ENCODE peak calls at places on chromosomes 12 and 14, in nine cellular contexts. A, I, S, C, J, M, K, F and V are unnamed samples.

GRCh38 chr12:795305-795704 is 42.9 kb downstream of the WNK1 start:
- DNase-seq in K (no peak), A (no peak), J (no peak), M (peak), I (no peak), C (no peak), F (no peak), S (no peak), V (no peak)

GRCh38 chr12:2299207-2299606 is 246.4 kb downstream of the CACNA1C start:
- DNase-seq in M (no peak), K (no peak), J (no peak), A (no peak), C (no peak), F (no peak), I (no peak), S (no peak), V (no peak)

GRCh38 chr14:95993768-95994592 is 45.2 kb upstream of the C14orf132 start:
- DNase-seq in F (peak), K (peak), C (no peak), A (peak), J (peak), M (no peak), I (peak), S (no peak), V (peak)

GRCh38 chr14:29734732-29735131 is 192.9 kb downstream of the PRKD1 start:
- DNase-seq in C (no peak), F (no peak), I (no peak), K (no peak), S (no peak), M (no peak), A (no peak), J (no peak), V (no peak)

GRCh38 chr12:126734738-126735137 is 1532.2 kb upstream of the TMEM132C start:
- DNase-seq in K (no peak), I (no peak), A (no peak), M (no peak), J (no peak), S (no peak), C (no peak), F (no peak), V (no peak)

GRCh38 chr12:54016478-54016964 is 7.7 kb downstream of the HOXC8 start:
- DNase-seq in I (peak), S (no peak), M (no peak), C (peak), A (peak), J (no peak), F (no peak), K (no peak), V (peak)

GRCh38 chr12:88546851-88547250 is 33.4 kb downstream of the KITLG start:
- DNase-seq in F (no peak), K (no peak), S (no peak), C (no peak), I (peak), A (peak), J (no peak), M (no peak), V (peak)

GRCh38 chr12:51326762-51327439 is 2.9 kb upstream of the BIN2 start:
- DNase-seq in S (peak), M (peak), I (peak), K (peak), A (peak), J (peak), C (peak), F (peak), V (no peak)

GRCh38 chr14:103697196-103697595 is 18.1 kb downstream of the XRCC3 start:
- DNase-seq in J (no peak), K (no peak), M (no peak), I (no peak), S (no peak), F (no peak), A (no peak), C (no peak), V (no peak)
- H3K4me3 ChIP-seq in J (no peak), K (no peak), M (no peak), I (no peak), S (no peak), F (no peak), A (no peak), C (no peak), V (no peak)

GRCh38 chr12:125332900-125333299 is 267.7 kb downstream of the AACS start:
- DNase-seq in C (no peak), A (no peak), K (no peak), S (no peak), F (no peak), I (no peak), J (no peak), M (no peak), V (no peak)
- TF ChIP-seq CTCF in C (no peak), A (no peak), K (no peak), S (no peak), F (peak), I (no peak), J (no peak), M (peak), V (no peak)

GRCh38 chr14:22803575-22803974 is 11.7 kb downstream of the SLC7A7 start:
- DNase-seq in J (no peak), M (peak), A (no peak), F (no peak), I (no peak), S (no peak), C (no peak), K (no peak), V (no peak)
- H3K4me3 ChIP-seq in J (no peak), M (no peak), A (no peak), F (no peak), I (no peak), S (no peak), C (no peak), K (no peak), V (no peak)

GRCh38 chr14:68978550-68978911 is 571 bp downstream of the ACTN1 start:
- DNase-seq in C (no peak), I (peak), M (no peak), A (peak), S (peak), J (no peak), F (no peak), K (peak), V (peak)

GRCh38 chr14:68979021-68979721 is at the start of gene ACTN1:
- DNase-seq in A (peak), S (peak), M (peak), J (peak), I (peak), F (peak), C (peak), K (peak), V (peak)

GRCh38 chr14:68977137-68977740 is 1.9 kb downstream of the ACTN1 start:
- DNase-seq in K (no peak), C (no peak), S (peak), M (no peak), A (peak), I (no peak), J (no peak), F (no peak), V (no peak)

GRCh38 chr14:68976160-68977067 is 2.7 kb downstream of the ACTN1 start:
- DNase-seq in S (no peak), A (peak), M (no peak), F (no peak), J (peak), K (peak), C (no peak), I (peak), V (no peak)

DNA sequence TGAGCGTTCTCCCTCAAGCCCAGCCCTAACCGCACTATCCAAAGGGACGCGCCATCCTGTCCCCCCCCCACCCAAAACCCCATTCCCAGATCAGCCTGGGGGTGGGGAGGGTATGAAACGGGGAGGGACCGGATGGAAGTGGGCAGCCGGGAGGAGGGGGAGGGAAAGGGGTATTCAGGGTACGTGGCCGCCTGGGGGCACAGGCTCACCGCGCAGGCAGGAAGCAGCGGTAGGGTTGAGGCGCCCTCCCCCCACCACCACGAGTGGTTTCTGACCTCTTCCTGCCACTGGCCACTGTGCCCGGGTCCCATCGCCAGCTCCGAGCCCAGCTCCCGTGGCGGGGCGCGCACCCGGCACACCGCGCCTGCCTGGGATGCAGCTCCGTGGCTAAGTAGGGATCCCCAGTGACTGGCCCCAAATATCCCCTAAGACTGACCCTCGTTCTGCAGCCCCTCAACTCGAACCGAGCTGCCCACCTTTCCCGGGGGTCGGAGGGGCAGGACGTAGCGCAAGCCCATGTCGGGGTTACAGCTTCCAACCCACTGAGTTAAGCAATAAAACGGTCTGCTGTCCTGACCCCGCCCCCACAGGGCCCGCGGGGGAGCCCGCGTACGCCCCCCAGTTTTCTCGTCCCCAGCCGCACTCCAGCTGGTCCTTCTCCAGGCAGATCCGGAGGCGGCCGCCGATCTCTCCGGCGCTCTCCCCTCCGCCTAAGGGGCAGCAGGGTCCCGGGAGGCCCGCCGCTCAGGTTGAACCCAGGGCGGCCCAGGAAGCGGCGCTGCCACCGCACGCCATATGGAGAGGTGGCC is 1.2 kb downstream of the ACTN1 start:
- DNase-seq in F (peak), I (peak), K (peak), S (peak), C (peak), A (peak), J (peak), M (no peak), V (peak)
- TF ChIP-seq CTCF in F (peak), I (no peak), K (no peak), S (no peak), C (no peak), A (peak), J (no peak), M (peak), V (no peak)

DNA sequence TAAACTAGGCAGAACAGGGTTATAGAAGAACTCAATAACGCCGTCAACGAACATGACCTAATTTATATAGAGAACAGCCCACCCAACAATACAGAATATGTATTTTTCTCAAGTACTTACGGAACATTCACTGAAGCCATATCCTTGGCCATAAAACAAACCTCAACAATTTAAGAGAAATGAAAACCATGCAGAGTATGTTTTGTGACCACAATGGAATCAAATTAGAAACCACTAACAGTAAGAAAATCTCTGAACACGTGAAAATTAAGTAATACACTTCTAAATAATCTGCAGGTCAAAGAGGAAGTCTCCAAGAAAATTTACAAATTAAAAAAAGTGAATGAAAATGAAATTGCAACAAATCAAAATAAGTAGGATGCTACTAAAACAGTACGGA is 9.4 kb downstream of the SART3 start:
- DNase-seq in J (no peak), F (no peak), M (no peak), A (peak), S (no peak), K (no peak), C (no peak), I (peak), V (peak)
- H3K4me3 ChIP-seq in J (no peak), F (no peak), M (no peak), A (no peak), S (no peak), K (no peak), C (no peak), I (no peak), V (no peak)